ENCODE peak calls at places on chromosome 2, in seven cellular contexts. One of them, this sample, is unnamed.

GRCh38 chr2:205408690-205409089 is 273.6 kb upstream of the NRP2 start:
- DNase-seq in IMR-90: peak; percentile 42
- DNase-seq in A549: no peak
- DNase-seq in K562: no peak
- DNase-seq in H1: no peak
- DNase-seq in HepG2: no peak
- DNase-seq in SK-N-SH: peak; percentile 12
- DNase-seq in this sample: no peak

GRCh38 chr2:224556381-224556780 is 28.8 kb downstream of the CUL3 start:
- DNase-seq in IMR-90: no peak
- DNase-seq in A549: no peak
- DNase-seq in K562: no peak
- DNase-seq in H1: no peak
- DNase-seq in HepG2: no peak
- DNase-seq in SK-N-SH: no peak
- DNase-seq in this sample: no peak

GRCh38 chr2:121858406-121858805 is 103.0 kb downstream of the TSN start:
- DNase-seq in IMR-90: peak; percentile 47
- DNase-seq in A549: no peak
- DNase-seq in K562: no peak
- DNase-seq in H1: no peak
- DNase-seq in HepG2: no peak
- DNase-seq in SK-N-SH: no peak
- DNase-seq in this sample: no peak

GRCh38 chr2:11703700-11704099 is 33.7 kb upstream of the NTSR2 start:
- DNase-seq in IMR-90: peak; percentile 71
- DNase-seq in A549: no peak
- DNase-seq in K562: no peak
- DNase-seq in H1: no peak
- DNase-seq in HepG2: no peak
- DNase-seq in SK-N-SH: no peak
- DNase-seq in this sample: no peak

GRCh38 chr2:226792155-226792871 is 7.3 kb downstream of the IRS1 start:
- DNase-seq in IMR-90: peak; percentile 22
- DNase-seq in A549: no peak
- DNase-seq in K562: no peak
- DNase-seq in H1: no peak
- DNase-seq in HepG2: no peak
- DNase-seq in SK-N-SH: peak; percentile 15
- DNase-seq in this sample: no peak

GRCh38 chr2:233707979-233708644 is 4.6 kb upstream of the UGT1A5 start:
- DNase-seq in IMR-90: peak; percentile 54
- DNase-seq in A549: peak; percentile 87
- DNase-seq in K562: no peak
- DNase-seq in H1: no peak
- DNase-seq in HepG2: no peak
- DNase-seq in SK-N-SH: no peak
- DNase-seq in this sample: no peak

GRCh38 chr2:168272225-168272624 is 24.8 kb upstream of the STK39 start:
- DNase-seq in IMR-90: no peak
- DNase-seq in A549: peak; percentile 35
- DNase-seq in K562: no peak
- DNase-seq in H1: no peak
- DNase-seq in HepG2: peak; percentile 97
- DNase-seq in SK-N-SH: no peak
- DNase-seq in this sample: no peak

GRCh38 chr2:25851740-25852503 is 26.4 kb downstream of the ASXL2 start:
- DNase-seq in IMR-90: peak; percentile 93
- DNase-seq in A549: peak; percentile 87
- DNase-seq in K562: peak; percentile 51
- DNase-seq in H1: no peak
- DNase-seq in HepG2: peak; percentile 86
- DNase-seq in SK-N-SH: peak; percentile 63
- DNase-seq in this sample: peak; percentile 57

GRCh38 chr2:26274058-26274613 is 29.4 kb downstream of the HADHB start:
- DNase-seq in IMR-90: peak; percentile 90
- DNase-seq in A549: peak; percentile 12
- DNase-seq in K562: no peak
- DNase-seq in H1: no peak
- DNase-seq in HepG2: peak; percentile 78
- DNase-seq in SK-N-SH: no peak
- DNase-seq in this sample: no peak

GRCh38 chr2:29663266-29663665 is 258.1 kb downstream of the ALK start:
- DNase-seq in IMR-90: peak; percentile 70
- DNase-seq in A549: peak; percentile 65
- DNase-seq in K562: no peak
- DNase-seq in H1: no peak
- DNase-seq in HepG2: no peak
- DNase-seq in SK-N-SH: no peak
- DNase-seq in this sample: no peak

GRCh38 chr2:19120941-19121750 is 237.3 kb downstream of the OSR1 start:
- DNase-seq in IMR-90: peak; percentile 87
- DNase-seq in A549: no peak
- DNase-seq in K562: no peak
- DNase-seq in H1: no peak
- DNase-seq in HepG2: peak; percentile 26
- DNase-seq in SK-N-SH: no peak
- DNase-seq in this sample: no peak

GRCh38 chr2:120619579-120619978 is 116.1 kb upstream of the GLI2 start:
- DNase-seq in IMR-90: no peak
- DNase-seq in A549: no peak
- DNase-seq in K562: no peak
- DNase-seq in H1: no peak
- DNase-seq in HepG2: peak; percentile 89
- DNase-seq in SK-N-SH: no peak
- DNase-seq in this sample: no peak

GRCh38 chr2:226063704-226064390 is 664.3 kb downstream of the NYAP2 start:
- DNase-seq in IMR-90: peak; percentile 69
- DNase-seq in A549: peak; percentile 23
- DNase-seq in K562: no peak
- DNase-seq in H1: no peak
- DNase-seq in HepG2: no peak
- DNase-seq in SK-N-SH: no peak
- DNase-seq in this sample: no peak

GRCh38 chr2:100140582-100140981 is 1.8 kb downstream of the AFF3 start:
- DNase-seq in IMR-90: no peak
- DNase-seq in A549: no peak
- DNase-seq in K562: no peak
- DNase-seq in H1: no peak
- DNase-seq in HepG2: no peak
- DNase-seq in SK-N-SH: no peak
- DNase-seq in this sample: no peak

GRCh38 chr2:61432990-61433389 is 37.9 kb downstream of the USP34 start:
- DNase-seq in IMR-90: no peak
- DNase-seq in A549: no peak
- DNase-seq in K562: no peak
- DNase-seq in H1: no peak
- DNase-seq in HepG2: no peak
- DNase-seq in SK-N-SH: no peak
- DNase-seq in this sample: no peak

GRCh38 chr2:64404002-64404731 is 49.8 kb upstream of the LGALSL start:
- DNase-seq in IMR-90: peak; percentile 35
- DNase-seq in A549: no peak
- DNase-seq in K562: no peak
- DNase-seq in H1: peak; percentile 76
- DNase-seq in HepG2: peak; percentile 77
- DNase-seq in SK-N-SH: no peak
- DNase-seq in this sample: no peak

GRCh38 chr2:11744631-11745394 is 1.6 kb upstream of the LPIN1 start:
- DNase-seq in IMR-90: peak; percentile 59
- DNase-seq in A549: peak; percentile 67
- DNase-seq in K562: peak; percentile 44
- DNase-seq in H1: no peak
- DNase-seq in HepG2: peak; percentile 79
- DNase-seq in SK-N-SH: peak; percentile 71
- DNase-seq in this sample: no peak

GRCh38 chr2:136025057-136025973 is 39.9 kb upstream of the DARS1 start:
- DNase-seq in IMR-90: peak; percentile 28
- DNase-seq in A549: no peak
- DNase-seq in K562: peak; percentile 35
- DNase-seq in H1: peak; percentile 91
- DNase-seq in HepG2: no peak
- DNase-seq in SK-N-SH: peak; percentile 44
- DNase-seq in this sample: no peak

GRCh38 chr2:179646862-179647261 is 214.6 kb downstream of the ZNF385B start:
- DNase-seq in IMR-90: no peak
- DNase-seq in A549: no peak
- DNase-seq in K562: no peak
- DNase-seq in H1: no peak
- DNase-seq in HepG2: no peak
- DNase-seq in SK-N-SH: no peak
- DNase-seq in this sample: no peak

GRCh38 chr2:128778843-128779242 is 460.2 kb upstream of the HS6ST1 start:
- DNase-seq in IMR-90: no peak
- DNase-seq in A549: no peak
- DNase-seq in K562: no peak
- DNase-seq in H1: no peak
- DNase-seq in HepG2: no peak
- DNase-seq in SK-N-SH: no peak
- DNase-seq in this sample: no peak

GRCh38 chr2:217975626-217976025 is 27.2 kb downstream of the TNS1 start:
- DNase-seq in IMR-90: no peak
- DNase-seq in A549: no peak
- DNase-seq in K562: no peak
- DNase-seq in H1: no peak
- DNase-seq in HepG2: no peak
- DNase-seq in SK-N-SH: no peak
- DNase-seq in this sample: no peak

GRCh38 chr2:227796044-227796780 is 17.4 kb upstream of the CCL20 start:
- DNase-seq in IMR-90: no peak
- DNase-seq in A549: peak; percentile 68
- DNase-seq in K562: no peak
- DNase-seq in H1: no peak
- DNase-seq in HepG2: peak; percentile 61
- DNase-seq in SK-N-SH: no peak
- DNase-seq in this sample: no peak

GRCh38 chr2:189442468-189442867 is 1.2 kb downstream of the WDR75 start:
- DNase-seq in IMR-90: no peak
- DNase-seq in A549: no peak
- DNase-seq in K562: no peak
- DNase-seq in H1: no peak
- DNase-seq in HepG2: no peak
- DNase-seq in SK-N-SH: no peak
- DNase-seq in this sample: no peak
- H3K4me3 ChIP-seq in IMR-90: no peak overlapping the region
- H3K4me3 ChIP-seq in A549: peak overlapping the region; percentile 70
- H3K4me3 ChIP-seq in K562: peak overlapping the region; percentile 94
- H3K4me3 ChIP-seq in H1: peak overlapping the region; percentile 82
- H3K4me3 ChIP-seq in HepG2: peak overlapping the region; percentile 90
- H3K4me3 ChIP-seq in SK-N-SH: peak overlapping the region; percentile 87
- H3K4me3 ChIP-seq in this sample: peak overlapping the region; percentile 86

DNA sequence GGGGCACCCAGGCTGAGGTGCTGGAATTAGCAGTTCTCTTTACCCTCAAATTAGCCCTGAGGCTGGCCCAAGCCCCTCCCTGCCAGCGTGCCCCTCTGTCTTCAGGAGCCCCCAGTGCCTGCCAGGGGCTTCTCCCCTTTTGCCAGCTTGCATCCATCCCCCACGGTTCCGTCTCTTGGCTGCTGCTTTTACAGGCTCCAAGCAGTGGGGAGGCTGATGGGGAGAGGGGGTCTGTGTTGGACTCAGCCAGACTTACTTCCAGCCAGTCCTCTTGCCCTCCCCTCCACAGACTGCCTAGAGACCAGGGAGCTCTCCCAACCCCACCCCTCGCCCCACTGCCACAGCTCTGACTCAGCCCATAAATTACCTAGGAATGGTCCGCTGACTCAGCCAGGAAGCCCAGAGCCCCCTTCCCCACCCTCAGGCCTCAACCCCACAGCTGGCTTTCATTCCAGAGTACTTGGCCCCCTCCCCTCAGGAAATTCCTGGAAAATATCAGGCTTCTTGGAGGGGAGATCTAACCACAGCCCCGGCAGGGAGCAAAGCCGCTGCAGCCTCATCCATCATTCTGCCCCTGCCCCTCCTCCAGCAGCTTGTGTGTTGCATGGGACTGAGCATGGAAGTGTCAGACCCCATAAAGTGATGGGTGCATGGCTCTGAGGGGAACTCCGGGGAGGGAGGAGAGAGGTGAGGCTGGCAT is 184.6 kb downstream of the ZFP36L2 start:
- DNase-seq in IMR-90: peak; percentile 97
- DNase-seq in A549: peak; percentile 80
- DNase-seq in K562: peak; percentile 73
- DNase-seq in H1: peak; percentile 60
- DNase-seq in HepG2: peak; percentile 46
- DNase-seq in SK-N-SH: peak; percentile 82
- DNase-seq in this sample: no peak
- TF ChIP-seq RFX5 in IMR-90: no peak
- TF ChIP-seq RFX5 in A549: no peak
- TF ChIP-seq RFX5 in K562: no peak
- TF ChIP-seq RFX5 in H1: no peak
- TF ChIP-seq RFX5 in HepG2: no peak
- TF ChIP-seq RFX5 in SK-N-SH: no peak
- TF ChIP-seq RFX5 in this sample: no peak

GRCh38 chr2:127043367-127044164 is 63.4 kb downstream of the BIN1 start:
- DNase-seq in IMR-90: no peak
- DNase-seq in A549: no peak
- DNase-seq in K562: no peak
- DNase-seq in H1: peak; percentile 43
- DNase-seq in HepG2: no peak
- DNase-seq in SK-N-SH: peak; percentile 30
- DNase-seq in this sample: no peak
- H3K4me3 ChIP-seq in IMR-90: no peak overlapping the region
- H3K4me3 ChIP-seq in A549: no peak overlapping the region
- H3K4me3 ChIP-seq in K562: no peak overlapping the region
- H3K4me3 ChIP-seq in H1: no peak overlapping the region
- H3K4me3 ChIP-seq in HepG2: no peak overlapping the region
- H3K4me3 ChIP-seq in SK-N-SH: no peak overlapping the region
- H3K4me3 ChIP-seq in this sample: no peak overlapping the region

GRCh38 chr2:96112501-96113366 is 3.6 kb downstream of the ADRA2B start:
- DNase-seq in IMR-90: no peak
- DNase-seq in A549: no peak
- DNase-seq in K562: no peak
- DNase-seq in H1: no peak
- DNase-seq in HepG2: no peak
- DNase-seq in SK-N-SH: no peak
- DNase-seq in this sample: no peak

GRCh38 chr2:96111823-96112500 is 4.4 kb downstream of the ADRA2B start:
- DNase-seq in IMR-90: no peak
- DNase-seq in A549: no peak
- DNase-seq in K562: no peak
- DNase-seq in H1: no peak
- DNase-seq in HepG2: no peak
- DNase-seq in SK-N-SH: no peak
- DNase-seq in this sample: no peak

GRCh38 chr2:96113951-96114350 is 2.4 kb downstream of the ADRA2B start:
- DNase-seq in IMR-90: no peak
- DNase-seq in A549: no peak
- DNase-seq in K562: no peak
- DNase-seq in H1: no peak
- DNase-seq in HepG2: no peak
- DNase-seq in SK-N-SH: no peak
- DNase-seq in this sample: no peak

GRCh38 chr2:96114546-96114902 is 1.8 kb downstream of the ADRA2B start:
- DNase-seq in IMR-90: no peak
- DNase-seq in A549: no peak
- DNase-seq in K562: no peak
- DNase-seq in H1: no peak
- DNase-seq in HepG2: no peak
- DNase-seq in SK-N-SH: no peak
- DNase-seq in this sample: no peak

DNA sequence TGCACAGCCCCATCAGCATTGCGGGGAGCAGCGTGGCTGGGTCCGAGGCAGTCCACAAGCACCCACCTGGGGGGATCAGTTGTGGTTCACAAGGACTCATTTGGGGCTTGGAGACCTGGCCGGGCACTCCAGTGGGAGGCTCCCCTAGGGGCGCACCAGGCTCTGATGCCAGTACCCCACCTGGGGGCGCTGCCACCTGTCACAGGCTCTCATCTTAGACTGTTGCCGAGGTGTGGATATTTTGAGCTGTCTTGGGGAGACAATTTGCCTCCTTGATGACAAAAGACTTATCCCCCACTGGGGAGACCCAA is 3.0 kb downstream of the ADRA2B start:
- DNase-seq in IMR-90: no peak
- DNase-seq in A549: no peak
- DNase-seq in K562: no peak
- DNase-seq in H1: no peak
- DNase-seq in HepG2: no peak
- DNase-seq in SK-N-SH: no peak
- DNase-seq in this sample: no peak
- TF ChIP-seq RFX5 in IMR-90: no peak
- TF ChIP-seq RFX5 in A549: no peak
- TF ChIP-seq RFX5 in K562: no peak
- TF ChIP-seq RFX5 in H1: no peak
- TF ChIP-seq RFX5 in HepG2: no peak
- TF ChIP-seq RFX5 in SK-N-SH: no peak
- TF ChIP-seq RFX5 in this sample: no peak

This sample was measured in GM12878.